ENCODE peak calls at places on chromosomes 11 and 22, in ten cellular contexts. One of them, this sample, is unnamed.

GRCh38 chr11:104090767-104091166 is 54.3 kb downstream of the DDI1 start:
- DNase-seq in fibroblast of pulmonary artery: no peak
- DNase-seq in right lobe of liver: no peak
- DNase-seq in thoracic aorta: no peak
- DNase-seq in Caco-2: no peak
- DNase-seq in uterus: no peak
- DNase-seq in OCI-LY7: no peak
- DNase-seq in adrenal gland: no peak
- DNase-seq in CD8-positive, alpha-beta T cell: no peak
- DNase-seq in bronchial epithelial cell: no peak
- DNase-seq in this sample: no peak

GRCh38 chr11:65078786-65079342 is 5.0 kb downstream of the CDCA5 start:
- DNase-seq in fibroblast of pulmonary artery: no peak
- DNase-seq in right lobe of liver: no peak
- DNase-seq in thoracic aorta: no peak
- DNase-seq in Caco-2: no peak
- DNase-seq in uterus: no peak
- DNase-seq in OCI-LY7: no peak
- DNase-seq in adrenal gland: no peak
- DNase-seq in CD8-positive, alpha-beta T cell: no peak
- DNase-seq in bronchial epithelial cell: no peak
- DNase-seq in this sample: no peak

GRCh38 chr22:27992294-27993165 is 73.5 kb upstream of the PITPNB start:
- DNase-seq in fibroblast of pulmonary artery: no peak
- DNase-seq in right lobe of liver: peak; percentile 40
- DNase-seq in thoracic aorta: no peak
- DNase-seq in Caco-2: no peak
- DNase-seq in uterus: peak; percentile 11
- DNase-seq in OCI-LY7: no peak
- DNase-seq in adrenal gland: no peak
- DNase-seq in CD8-positive, alpha-beta T cell: no peak
- DNase-seq in bronchial epithelial cell: no peak
- DNase-seq in this sample: no peak

GRCh38 chr11:102421262-102421661 is 31.3 kb downstream of the TMEM123 start:
- DNase-seq in fibroblast of pulmonary artery: no peak
- DNase-seq in right lobe of liver: no peak
- DNase-seq in thoracic aorta: no peak
- DNase-seq in Caco-2: no peak
- DNase-seq in uterus: no peak
- DNase-seq in OCI-LY7: peak; percentile 81
- DNase-seq in adrenal gland: no peak
- DNase-seq in CD8-positive, alpha-beta T cell: no peak
- DNase-seq in bronchial epithelial cell: no peak
- DNase-seq in this sample: no peak

GRCh38 chr11:45091563-45092392 is 54.7 kb upstream of the PRDM11 start:
- DNase-seq in fibroblast of pulmonary artery: peak; percentile 67
- DNase-seq in right lobe of liver: peak; percentile 37
- DNase-seq in thoracic aorta: no peak
- DNase-seq in Caco-2: peak; percentile 58
- DNase-seq in uterus: peak; percentile 24
- DNase-seq in OCI-LY7: no peak
- DNase-seq in adrenal gland: no peak
- DNase-seq in CD8-positive, alpha-beta T cell: no peak
- DNase-seq in bronchial epithelial cell: no peak
- DNase-seq in this sample: no peak

GRCh38 chr11:65121447-65121864 is 478 bp downstream of the FAU start:
- DNase-seq in fibroblast of pulmonary artery: no peak
- DNase-seq in right lobe of liver: peak; percentile 64
- DNase-seq in thoracic aorta: no peak
- DNase-seq in Caco-2: peak; percentile 52
- DNase-seq in uterus: peak; percentile 25
- DNase-seq in OCI-LY7: peak; percentile 49
- DNase-seq in adrenal gland: peak; percentile 51
- DNase-seq in CD8-positive, alpha-beta T cell: no peak
- DNase-seq in bronchial epithelial cell: no peak
- DNase-seq in this sample: no peak

GRCh38 chr11:132005874-132006273 is 635.5 kb downstream of the NTM start:
- DNase-seq in fibroblast of pulmonary artery: no peak
- DNase-seq in right lobe of liver: no peak
- DNase-seq in thoracic aorta: no peak
- DNase-seq in Caco-2: no peak
- DNase-seq in uterus: no peak
- DNase-seq in OCI-LY7: no peak
- DNase-seq in adrenal gland: no peak
- DNase-seq in CD8-positive, alpha-beta T cell: no peak
- DNase-seq in bronchial epithelial cell: no peak
- DNase-seq in this sample: no peak

GRCh38 chr22:45642966-45643365 is 28.7 kb upstream of the ATXN10 start:
- DNase-seq in fibroblast of pulmonary artery: no peak
- DNase-seq in right lobe of liver: no peak
- DNase-seq in thoracic aorta: no peak
- DNase-seq in Caco-2: no peak
- DNase-seq in uterus: no peak
- DNase-seq in OCI-LY7: no peak
- DNase-seq in adrenal gland: no peak
- DNase-seq in CD8-positive, alpha-beta T cell: no peak
- DNase-seq in bronchial epithelial cell: no peak
- DNase-seq in this sample: no peak

DNA sequence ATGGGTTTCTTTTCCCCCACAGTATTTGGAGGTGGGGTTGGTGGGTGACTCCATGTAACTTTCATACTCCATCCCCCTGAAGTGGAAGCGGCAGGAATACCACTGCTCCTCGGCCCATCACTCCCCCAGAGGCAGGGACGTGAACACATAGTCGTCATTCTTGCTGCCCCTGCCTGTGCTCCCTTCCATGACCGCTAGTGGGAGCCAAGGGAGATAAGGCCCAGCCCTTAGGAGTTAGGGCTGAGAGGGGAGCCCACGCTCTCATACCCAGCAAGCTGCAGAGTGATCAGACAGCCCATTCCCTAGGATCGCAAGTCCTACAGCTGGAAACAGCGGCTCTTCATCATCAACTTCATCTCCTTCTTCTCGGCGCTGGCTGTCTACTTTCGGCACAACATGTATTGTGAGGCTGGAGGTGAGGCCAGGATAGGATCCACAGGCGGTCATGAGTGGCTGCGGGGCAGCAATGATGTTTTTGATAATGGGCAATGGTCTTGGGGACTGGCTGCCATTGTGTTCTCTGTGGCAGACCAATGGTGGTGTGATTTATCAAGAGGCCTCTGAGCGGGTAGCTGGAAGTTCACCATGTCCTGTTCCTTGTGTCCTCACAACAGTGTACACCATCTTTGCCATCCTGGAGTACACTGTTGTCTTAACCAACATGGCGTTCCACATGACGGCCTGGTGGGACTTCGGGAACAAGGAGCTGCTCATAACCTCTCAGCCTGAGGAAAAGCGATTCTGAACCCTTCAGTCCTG is 15.9 kb downstream of the RHOG start:
- DNase-seq in fibroblast of pulmonary artery: peak; percentile 55
- DNase-seq in right lobe of liver: no peak
- DNase-seq in thoracic aorta: no peak
- DNase-seq in Caco-2: peak; percentile 75
- DNase-seq in uterus: peak; percentile 42
- DNase-seq in OCI-LY7: peak; percentile 74
- DNase-seq in adrenal gland: no peak
- DNase-seq in CD8-positive, alpha-beta T cell: peak; percentile 67
- DNase-seq in bronchial epithelial cell: peak; percentile 46
- DNase-seq in this sample: no peak
- TF ChIP-seq CTCF in fibroblast of pulmonary artery: peak; percentile 65
- TF ChIP-seq CTCF in right lobe of liver: peak; percentile 54
- TF ChIP-seq CTCF in thoracic aorta: peak; percentile 44
- TF ChIP-seq CTCF in Caco-2: peak; percentile 54
- TF ChIP-seq CTCF in uterus: peak; percentile 38
- TF ChIP-seq CTCF in OCI-LY7: peak; percentile 86
- TF ChIP-seq CTCF in adrenal gland: peak; percentile 44
- TF ChIP-seq CTCF in CD8-positive, alpha-beta T cell: peak; percentile 68
- TF ChIP-seq CTCF in bronchial epithelial cell: peak; percentile 70
- TF ChIP-seq CTCF in this sample: peak; percentile 67

GRCh38 chr11:11594162-11594561 is 27.6 kb downstream of the GALNT18 start:
- DNase-seq in fibroblast of pulmonary artery: no peak
- DNase-seq in right lobe of liver: no peak
- DNase-seq in thoracic aorta: no peak
- DNase-seq in Caco-2: no peak
- DNase-seq in uterus: no peak
- DNase-seq in OCI-LY7: no peak
- DNase-seq in adrenal gland: no peak
- DNase-seq in CD8-positive, alpha-beta T cell: no peak
- DNase-seq in bronchial epithelial cell: no peak
- DNase-seq in this sample: no peak

GRCh38 chr11:11588243-11588642 is 33.6 kb downstream of the GALNT18 start:
- DNase-seq in fibroblast of pulmonary artery: no peak
- DNase-seq in right lobe of liver: no peak
- DNase-seq in thoracic aorta: no peak
- DNase-seq in Caco-2: no peak
- DNase-seq in uterus: no peak
- DNase-seq in OCI-LY7: no peak
- DNase-seq in adrenal gland: no peak
- DNase-seq in CD8-positive, alpha-beta T cell: no peak
- DNase-seq in bronchial epithelial cell: peak; percentile 71
- DNase-seq in this sample: no peak

GRCh38 chr11:11589385-11589890 is 32.4 kb downstream of the GALNT18 start:
- DNase-seq in fibroblast of pulmonary artery: no peak
- DNase-seq in right lobe of liver: no peak
- DNase-seq in thoracic aorta: no peak
- DNase-seq in Caco-2: no peak
- DNase-seq in uterus: no peak
- DNase-seq in OCI-LY7: no peak
- DNase-seq in adrenal gland: no peak
- DNase-seq in CD8-positive, alpha-beta T cell: no peak
- DNase-seq in bronchial epithelial cell: no peak
- DNase-seq in this sample: no peak

GRCh38 chr11:11588890-11589289 is 32.9 kb downstream of the GALNT18 start:
- DNase-seq in fibroblast of pulmonary artery: no peak
- DNase-seq in right lobe of liver: no peak
- DNase-seq in thoracic aorta: no peak
- DNase-seq in Caco-2: no peak
- DNase-seq in uterus: no peak
- DNase-seq in OCI-LY7: no peak
- DNase-seq in adrenal gland: no peak
- DNase-seq in CD8-positive, alpha-beta T cell: no peak
- DNase-seq in bronchial epithelial cell: no peak
- DNase-seq in this sample: no peak

DNA sequence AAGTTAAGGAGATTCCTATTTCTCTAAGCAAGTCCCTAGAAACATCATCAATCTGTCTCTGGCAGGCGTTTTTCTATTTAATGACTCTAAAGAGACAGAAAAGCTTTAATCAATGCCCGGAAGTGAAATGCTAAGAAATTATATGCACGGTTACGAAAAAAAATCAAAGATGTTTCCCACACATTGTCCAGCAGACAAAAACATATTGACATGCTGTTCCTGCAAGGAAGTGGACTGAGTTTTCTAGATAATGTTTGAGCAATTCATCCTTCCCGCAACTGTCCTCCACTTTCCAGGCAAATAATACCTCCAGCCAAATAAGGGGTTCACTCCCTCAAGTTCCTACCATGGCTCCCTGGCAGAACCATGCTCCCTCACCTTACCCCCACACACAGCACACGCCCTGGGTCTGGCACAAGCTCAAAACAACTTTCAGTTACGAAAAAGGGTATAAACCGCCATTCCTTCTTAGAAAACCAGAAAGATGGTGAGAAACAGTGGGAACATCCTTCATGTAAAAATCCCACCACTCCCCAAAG is 29.6 kb downstream of the GALNT18 start:
- DNase-seq in fibroblast of pulmonary artery: no peak
- DNase-seq in right lobe of liver: no peak
- DNase-seq in thoracic aorta: no peak
- DNase-seq in Caco-2: no peak
- DNase-seq in uterus: no peak
- DNase-seq in OCI-LY7: no peak
- DNase-seq in adrenal gland: no peak
- DNase-seq in CD8-positive, alpha-beta T cell: no peak
- DNase-seq in bronchial epithelial cell: no peak
- DNase-seq in this sample: no peak
- H3K4me3 ChIP-seq in fibroblast of pulmonary artery: no peak overlapping the region
- H3K4me3 ChIP-seq in right lobe of liver: no peak overlapping the region
- H3K4me3 ChIP-seq in thoracic aorta: no peak overlapping the region
- H3K4me3 ChIP-seq in Caco-2: no peak overlapping the region
- H3K4me3 ChIP-seq in uterus: no peak overlapping the region
- H3K4me3 ChIP-seq in OCI-LY7: no peak overlapping the region
- H3K4me3 ChIP-seq in adrenal gland: no peak overlapping the region
- H3K4me3 ChIP-seq in CD8-positive, alpha-beta T cell: no peak overlapping the region
- H3K4me3 ChIP-seq in bronchial epithelial cell: no peak overlapping the region
- H3K4me3 ChIP-seq in this sample: no peak overlapping the region

GRCh38 chr11:93238956-93239355 is 41.2 kb upstream of the SLC36A4 start:
- DNase-seq in fibroblast of pulmonary artery: no peak
- DNase-seq in right lobe of liver: no peak
- DNase-seq in thoracic aorta: no peak
- DNase-seq in Caco-2: no peak
- DNase-seq in uterus: no peak
- DNase-seq in OCI-LY7: no peak
- DNase-seq in adrenal gland: no peak
- DNase-seq in CD8-positive, alpha-beta T cell: no peak
- DNase-seq in bronchial epithelial cell: peak; percentile 2
- DNase-seq in this sample: no peak

GRCh38 chr11:93234602-93235207 is 36.9 kb upstream of the SLC36A4 start:
- DNase-seq in fibroblast of pulmonary artery: peak; percentile 85
- DNase-seq in right lobe of liver: peak; percentile 78
- DNase-seq in thoracic aorta: peak; percentile 36
- DNase-seq in Caco-2: peak; percentile 88
- DNase-seq in uterus: peak; percentile 67
- DNase-seq in OCI-LY7: peak; percentile 80
- DNase-seq in adrenal gland: peak; percentile 84
- DNase-seq in CD8-positive, alpha-beta T cell: peak; percentile 42
- DNase-seq in bronchial epithelial cell: peak; percentile 66
- DNase-seq in this sample: peak; percentile 76

DNA sequence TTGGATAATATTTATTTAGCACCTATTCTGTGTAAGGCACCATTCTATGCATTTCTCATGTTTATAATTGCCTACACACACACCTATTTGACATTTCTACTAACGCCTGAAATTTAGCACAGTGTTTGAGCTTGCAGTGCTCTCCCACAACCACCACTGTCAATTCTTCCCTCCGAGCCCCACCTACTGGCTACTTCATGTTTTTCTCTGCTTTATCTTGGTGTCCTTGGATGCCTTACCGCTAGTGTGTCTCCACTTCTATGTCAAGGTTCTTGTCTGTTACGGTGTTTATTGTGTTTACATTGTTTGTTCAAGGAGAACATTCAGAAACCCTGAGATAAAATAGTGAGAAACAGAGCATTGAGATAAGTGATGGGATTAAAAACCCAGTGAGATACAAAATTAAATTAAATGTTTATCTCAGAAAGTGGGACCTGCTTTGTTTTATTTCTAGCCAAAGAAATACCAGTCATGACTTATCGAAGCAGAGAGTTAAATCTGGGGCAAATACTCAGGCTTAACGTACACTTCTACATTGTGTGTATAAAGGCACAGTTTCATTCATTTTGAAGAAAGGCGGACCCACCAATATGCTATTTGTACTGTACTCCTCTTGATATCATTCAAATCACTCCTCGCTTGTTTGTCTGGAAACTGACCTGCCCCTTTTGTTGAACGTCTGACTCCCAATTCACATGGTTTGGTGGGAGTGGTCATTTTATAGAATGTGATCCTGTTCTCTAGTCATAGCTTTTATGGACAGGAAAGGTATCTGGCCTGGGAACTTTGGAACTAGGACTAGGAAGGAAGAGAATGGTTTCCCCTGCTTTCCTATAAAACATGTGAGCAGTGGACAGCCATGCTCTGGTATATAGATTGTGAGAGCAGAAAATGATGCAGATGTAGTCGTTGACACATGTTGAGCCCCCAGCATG is 39.2 kb upstream of the SLC36A4 start:
- DNase-seq in fibroblast of pulmonary artery: peak; percentile 57
- DNase-seq in right lobe of liver: no peak
- DNase-seq in thoracic aorta: no peak
- DNase-seq in Caco-2: peak; percentile 73
- DNase-seq in uterus: no peak
- DNase-seq in OCI-LY7: peak; percentile 61
- DNase-seq in adrenal gland: peak; percentile 59
- DNase-seq in CD8-positive, alpha-beta T cell: no peak
- DNase-seq in bronchial epithelial cell: peak; percentile 36
- DNase-seq in this sample: peak; percentile 43
- TF ChIP-seq CTCF in fibroblast of pulmonary artery: peak; percentile 70
- TF ChIP-seq CTCF in right lobe of liver: peak; percentile 49
- TF ChIP-seq CTCF in thoracic aorta: no peak
- TF ChIP-seq CTCF in Caco-2: peak; percentile 72
- TF ChIP-seq CTCF in uterus: peak; percentile 35
- TF ChIP-seq CTCF in OCI-LY7: peak; percentile 78
- TF ChIP-seq CTCF in adrenal gland: peak; percentile 55
- TF ChIP-seq CTCF in CD8-positive, alpha-beta T cell: no peak
- TF ChIP-seq CTCF in bronchial epithelial cell: peak; percentile 60
- TF ChIP-seq CTCF in this sample: peak; percentile 70

GRCh38 chr11:64007629-64008282 is 21.5 kb downstream of the OTUB1 start:
- DNase-seq in fibroblast of pulmonary artery: peak; percentile 30
- DNase-seq in right lobe of liver: peak; percentile 92
- DNase-seq in thoracic aorta: no peak
- DNase-seq in Caco-2: no peak
- DNase-seq in uterus: peak; percentile 70
- DNase-seq in OCI-LY7: no peak
- DNase-seq in adrenal gland: peak; percentile 92
- DNase-seq in CD8-positive, alpha-beta T cell: no peak
- DNase-seq in bronchial epithelial cell: no peak
- DNase-seq in this sample: no peak

GRCh38 chr11:64008283-64008931 is 22.2 kb downstream of the OTUB1 start:
- DNase-seq in fibroblast of pulmonary artery: no peak
- DNase-seq in right lobe of liver: no peak
- DNase-seq in thoracic aorta: no peak
- DNase-seq in Caco-2: no peak
- DNase-seq in uterus: no peak
- DNase-seq in OCI-LY7: no peak
- DNase-seq in adrenal gland: no peak
- DNase-seq in CD8-positive, alpha-beta T cell: no peak
- DNase-seq in bronchial epithelial cell: no peak
- DNase-seq in this sample: no peak

GRCh38 chr11:64006468-64006867 is 20.2 kb downstream of the OTUB1 start:
- DNase-seq in fibroblast of pulmonary artery: no peak
- DNase-seq in right lobe of liver: no peak
- DNase-seq in thoracic aorta: no peak
- DNase-seq in Caco-2: no peak
- DNase-seq in uterus: no peak
- DNase-seq in OCI-LY7: no peak
- DNase-seq in adrenal gland: no peak
- DNase-seq in CD8-positive, alpha-beta T cell: no peak
- DNase-seq in bronchial epithelial cell: no peak
- DNase-seq in this sample: no peak

GRCh38 chr11:64005691-64006090 is 19.5 kb downstream of the OTUB1 start:
- DNase-seq in fibroblast of pulmonary artery: no peak
- DNase-seq in right lobe of liver: no peak
- DNase-seq in thoracic aorta: no peak
- DNase-seq in Caco-2: no peak
- DNase-seq in uterus: no peak
- DNase-seq in OCI-LY7: no peak
- DNase-seq in adrenal gland: no peak
- DNase-seq in CD8-positive, alpha-beta T cell: no peak
- DNase-seq in bronchial epithelial cell: no peak
- DNase-seq in this sample: no peak

GRCh38 chr11:64007160-64007628 is 21.0 kb downstream of the OTUB1 start:
- DNase-seq in fibroblast of pulmonary artery: peak; percentile 10
- DNase-seq in right lobe of liver: no peak
- DNase-seq in thoracic aorta: no peak
- DNase-seq in Caco-2: no peak
- DNase-seq in uterus: peak; percentile 32
- DNase-seq in OCI-LY7: no peak
- DNase-seq in adrenal gland: peak; percentile 64
- DNase-seq in CD8-positive, alpha-beta T cell: no peak
- DNase-seq in bronchial epithelial cell: no peak
- DNase-seq in this sample: no peak
- H3K4me3 ChIP-seq in fibroblast of pulmonary artery: no peak overlapping the region
- H3K4me3 ChIP-seq in right lobe of liver: no peak overlapping the region
- H3K4me3 ChIP-seq in thoracic aorta: peak overlapping the region; percentile 81
- H3K4me3 ChIP-seq in Caco-2: no peak overlapping the region
- H3K4me3 ChIP-seq in uterus: peak overlapping the region; percentile 34
- H3K4me3 ChIP-seq in OCI-LY7: no peak overlapping the region
- H3K4me3 ChIP-seq in adrenal gland: no peak overlapping the region
- H3K4me3 ChIP-seq in CD8-positive, alpha-beta T cell: peak overlapping the region; percentile 41
- H3K4me3 ChIP-seq in bronchial epithelial cell: peak overlapping the region; percentile 28
- H3K4me3 ChIP-seq in this sample: peak overlapping the region; percentile 20

This sample was measured in astrocyte of the spinal cord.